ENCODE peak calls at places on chromosomes 3 and 15, in ten cellular contexts. R is IMR-90; M is GM23338; L is osteoblast; K is SJCRH30; B is left ventricle myocardium inferior; N is spleen; E is gastrocnemius medialis; S is neuronal stem cell; Z is naive thymus-derived CD4-positive, alpha-beta T cell. V is an unnamed sample.

GRCh38 chr15:77527831-77528231 is 104.9 kb downstream of the LINGO1 start:
- DNase-seq in R (no peak), M (no peak), L (no peak), K (no peak), B (no peak), N (peak; percentile 61), E (no peak), S (no peak), Z (no peak), V (no peak)

GRCh38 chr3:33299395-33300081 is 22.3 kb downstream of the FBXL2 start:
- DNase-seq in R (peak; percentile 76), M (no peak), L (peak; percentile 86), K (no peak), B (no peak), N (no peak), E (no peak), S (no peak), Z (no peak), V (no peak)

GRCh38 chr3:126996905-126997304 is 14.0 kb downstream of the PLXNA1 start:
- DNase-seq in R (peak; percentile 15), M (no peak), L (peak; percentile 99), K (no peak), B (no peak), N (no peak), E (no peak), S (no peak), Z (no peak), V (no peak)

GRCh38 chr3:2896281-2896967 is 213.8 kb downstream of the IL5RA start:
- DNase-seq in R (no peak), M (no peak), L (peak; percentile 26), K (no peak), B (no peak), N (no peak), E (no peak), S (no peak), Z (no peak), V (no peak)

GRCh38 chr3:51937611-51938450 is 3.9 kb downstream of the RRP9 start:
- DNase-seq in R (no peak), M (no peak), L (peak; percentile 37), K (no peak), B (no peak), N (peak; percentile 69), E (no peak), S (no peak), Z (no peak), V (no peak)

GRCh38 chr3:55651011-55651410 is 163.9 kb upstream of the WNT5A start:
- DNase-seq in R (no peak), M (no peak), L (no peak), K (peak; percentile 81), B (no peak), N (no peak), E (no peak), S (no peak), Z (no peak), V (no peak)

GRCh38 chr3:29156071-29156715 is 124.7 kb upstream of the RBMS3 start:
- DNase-seq in R (peak; percentile 14), M (peak; percentile 52), L (no peak), K (peak; percentile 56), B (no peak), N (no peak), E (peak; percentile 13), S (peak; percentile 9), Z (no peak), V (no peak)

GRCh38 chr3:61233828-61234227 is 17.4 kb downstream of the FHIT start:
- DNase-seq in R (no peak), M (no peak), L (no peak), K (no peak), B (no peak), N (no peak), E (no peak), S (no peak), Z (no peak), V (no peak)

GRCh38 chr3:64987731-64988130 is 299.9 kb upstream of the ADAMTS9 start:
- DNase-seq in R (no peak), M (no peak), L (no peak), K (no peak), B (no peak), N (no peak), E (no peak), S (no peak), Z (no peak), V (no peak)

GRCh38 chr3:1272541-1273265 is 179.9 kb downstream of the CNTN6 start:
- DNase-seq in R (no peak), M (no peak), L (no peak), K (no peak), B (no peak), N (no peak), E (no peak), S (no peak), Z (no peak), V (no peak)

GRCh38 chr3:154060606-154061380 is 60.4 kb upstream of the ARHGEF26 start:
- DNase-seq in R (peak; percentile 25), M (peak; percentile 59), L (no peak), K (no peak), B (no peak), N (no peak), E (no peak), S (no peak), Z (no peak), V (no peak)

GRCh38 chr3:197050511-197050910 is 20.9 kb upstream of the MELTF start:
- DNase-seq in R (no peak), M (no peak), L (peak; percentile 5), K (no peak), B (no peak), N (no peak), E (no peak), S (no peak), Z (no peak), V (no peak)
- H3K36me3 ChIP-seq in R (peaks cover 9% of the 10 kb centered on the region), M (peaks cover 8% of the 10 kb centered on the region), L (peaks cover 44% of the 10 kb centered on the region), K (peaks cover 48% of the 10 kb centered on the region), B (peaks cover 79% of the 10 kb centered on the region), N (peaks cover 55% of the 10 kb centered on the region), E (no peaks in the 10 kb centered on the region), S (peaks cover 8% of the 10 kb centered on the region), Z (no peaks in the 10 kb centered on the region), V (peaks cover 20% of the 10 kb centered on the region)

DNA sequence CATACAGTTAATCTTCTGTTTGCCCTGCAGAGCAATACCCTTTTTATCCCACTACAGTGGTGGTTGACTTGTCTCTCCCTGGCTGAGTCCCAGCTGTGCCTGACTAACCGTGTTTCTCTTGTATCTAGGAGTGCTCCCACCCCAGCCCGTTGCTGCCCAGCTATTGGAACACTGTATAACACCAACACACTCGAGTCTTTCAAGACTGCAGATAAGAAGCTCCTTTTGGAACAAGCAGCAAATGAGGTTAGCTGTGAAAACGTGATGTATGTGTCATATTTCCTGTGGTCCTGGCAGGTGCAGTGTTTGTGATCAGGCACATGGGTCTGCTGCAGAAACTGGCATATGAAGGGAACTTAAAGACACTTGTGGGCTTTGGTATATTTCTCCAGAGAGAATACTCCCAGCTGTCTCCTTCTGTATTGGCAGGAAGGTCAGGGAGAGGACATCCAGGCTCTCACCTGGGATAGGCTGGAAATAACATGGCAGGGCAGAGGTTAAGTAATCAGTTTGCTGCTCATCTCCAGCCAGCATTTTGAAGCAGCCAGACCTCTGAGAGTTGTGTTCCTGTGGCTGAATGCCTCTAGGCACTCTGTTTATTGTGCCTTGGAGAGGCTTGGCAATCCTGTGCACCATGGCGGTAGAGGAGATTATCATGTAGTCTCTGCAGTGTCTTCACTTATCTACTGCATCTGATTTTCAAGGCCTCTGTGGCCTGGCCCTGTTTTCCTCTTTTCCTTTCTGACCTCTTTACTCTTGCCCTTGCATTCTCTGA is 34.8 kb downstream of the ATG7 start:
- DNase-seq in R (peak; percentile 49), M (no peak), L (peak; percentile 63), K (no peak), B (no peak), N (no peak), E (no peak), S (no peak), Z (no peak), V (peak; percentile 43)
- H3K36me3 ChIP-seq in R (peaks cover 33% of the 10 kb centered on the region), M (no peaks in the 10 kb centered on the region), L (peaks cover 41% of the 10 kb centered on the region), K (peaks cover 22% of the 10 kb centered on the region), B (peaks cover 61% of the 10 kb centered on the region), N (peaks cover 71% of the 10 kb centered on the region), E (no peaks in the 10 kb centered on the region), S (peaks cover 15% of the 10 kb centered on the region), Z (peaks cover 7% of the 10 kb centered on the region), V (peaks cover 46% of the 10 kb centered on the region)

GRCh38 chr3:196072313-196072712 is 9.6 kb downstream of the TFRC start:
- DNase-seq in R (no peak), M (no peak), L (no peak), K (no peak), B (no peak), N (no peak), E (no peak), S (no peak), Z (no peak), V (no peak)
- H3K36me3 ChIP-seq in R (peaks cover 47% of the 10 kb centered on the region), M (peaks cover 77% of the 10 kb centered on the region), L (peaks cover 61% of the 10 kb centered on the region), K (peaks cover 66% of the 10 kb centered on the region), B (peaks cover 94% of the 10 kb centered on the region), N (peaks cover 91% of the 10 kb centered on the region), E (no peaks in the 10 kb centered on the region), S (peaks cover 17% of the 10 kb centered on the region), Z (peaks cover 52% of the 10 kb centered on the region), V (peaks cover 97% of the 10 kb centered on the region)

DNA sequence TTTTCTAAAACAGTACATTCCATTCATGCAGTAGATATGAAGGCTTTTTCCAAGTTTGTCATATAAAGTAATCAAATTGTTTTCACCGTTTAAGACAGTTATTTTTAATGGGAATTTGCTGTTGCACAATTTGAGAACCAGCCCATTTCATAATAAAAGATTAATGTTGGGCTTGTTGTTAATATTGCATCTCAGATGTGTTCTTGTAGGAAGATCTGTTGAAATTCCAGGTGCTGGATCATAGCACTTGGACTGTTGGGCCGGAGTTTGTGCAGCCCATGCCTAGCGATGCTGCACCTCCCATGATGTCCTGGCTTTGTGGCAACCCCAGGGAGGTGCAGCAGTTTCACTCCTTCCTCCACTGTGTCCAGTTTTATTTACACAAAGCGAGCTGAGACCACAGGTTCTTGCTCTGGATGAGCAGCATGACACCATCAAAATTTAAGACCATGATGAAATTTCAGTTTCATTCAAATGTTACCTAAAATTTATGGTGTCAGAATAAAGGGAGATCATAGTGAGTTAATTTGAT is 12.2 kb downstream of the GORASP1 start:
- DNase-seq in R (no peak), M (no peak), L (no peak), K (no peak), B (no peak), N (no peak), E (no peak), S (no peak), Z (no peak), V (no peak)
- H3K36me3 ChIP-seq in R (peaks cover 58% of the 10 kb centered on the region), M (peaks cover 27% of the 10 kb centered on the region), L (peaks cover 86% of the 10 kb centered on the region), K (peaks cover 21% of the 10 kb centered on the region), B (peaks cover 100% of the 10 kb centered on the region), N (peaks cover 99% of the 10 kb centered on the region), E (peaks cover 4% of the 10 kb centered on the region), S (peaks cover 45% of the 10 kb centered on the region), Z (peaks cover 10% of the 10 kb centered on the region), V (peaks cover 85% of the 10 kb centered on the region)

GRCh38 chr3:112101946-112102345 is 15.8 kb downstream of the C3orf52 start:
- DNase-seq in R (peak; percentile 97), M (no peak), L (no peak), K (no peak), B (no peak), N (no peak), E (no peak), S (no peak), Z (no peak), V (no peak)

GRCh38 chr3:112109313-112109712 is 23.1 kb downstream of the C3orf52 start:
- DNase-seq in R (no peak), M (no peak), L (no peak), K (no peak), B (no peak), N (no peak), E (no peak), S (no peak), Z (no peak), V (no peak)

DNA sequence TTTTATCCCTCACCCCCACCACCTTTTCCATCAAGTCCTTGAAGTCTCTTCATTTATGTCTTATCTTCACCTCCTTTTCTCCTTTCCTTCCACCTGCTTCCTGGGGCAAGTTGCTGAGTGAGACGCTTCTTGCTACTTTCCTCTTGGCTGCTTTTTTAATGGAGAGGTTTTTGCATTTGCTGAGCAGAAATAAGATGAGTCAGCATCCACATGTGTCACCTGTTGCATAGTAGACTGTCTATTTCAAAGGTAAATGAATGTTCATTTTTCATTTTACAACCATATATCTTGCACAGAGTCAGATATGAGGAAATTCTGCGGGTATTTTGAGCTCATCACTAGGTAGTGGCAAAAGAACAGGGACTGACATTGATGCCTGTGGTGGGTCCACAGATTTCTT is 18.6 kb downstream of the C3orf52 start:
- DNase-seq in R (no peak), M (no peak), L (no peak), K (no peak), B (no peak), N (no peak), E (no peak), S (no peak), Z (no peak), V (no peak)
- H3K36me3 ChIP-seq in R (peaks cover 3% of the 10 kb centered on the region), M (no peaks in the 10 kb centered on the region), L (no peaks in the 10 kb centered on the region), K (no peaks in the 10 kb centered on the region), B (no peaks in the 10 kb centered on the region), N (no peaks in the 10 kb centered on the region), E (no peaks in the 10 kb centered on the region), S (no peaks in the 10 kb centered on the region), Z (no peaks in the 10 kb centered on the region), V (no peaks in the 10 kb centered on the region)